ENCODE peak calls at places on chromosomes 2 and 18, in ten cellular contexts. X is HCT116; A is esophagus squamous epithelium; M is A549; R is CD8-positive, alpha-beta memory T cell; F is IMR-90; N is mucosa of descending colon; B is trophoblast cell; W is BE2C; P is effector memory CD4-positive, alpha-beta T cell. U is an unnamed sample. For H3K9me3, the result is how much of the 10 kb centered on the place peaks cover.

GRCh38 chr2:200839513-200839912 is 24.9 kb downstream of the CLK1 start:
- DNase-seq in A (no peak), R (no peak), P (no peak), F (no peak), M (no peak), W (no peak), B (peak), X (no peak), N (no peak), U (no peak)

GRCh38 chr2:219001577-219002394 is 8.6 kb upstream of the CRYBA2 start:
- DNase-seq in M (no peak), A (no peak), N (peak), X (peak), P (no peak), B (peak), R (no peak), F (no peak), W (peak), U (peak)

GRCh38 chr2:25618676-25619075 is 54.7 kb downstream of the DTNB start:
- DNase-seq in A (no peak), W (no peak), P (no peak), M (peak), B (peak), N (no peak), X (peak), R (no peak), F (peak), U (no peak)

GRCh38 chr2:218896501-218897393 is 16.1 kb downstream of the WNT10A start:
- DNase-seq in N (peak), W (peak), R (peak), P (peak), B (peak), X (no peak), M (peak), A (no peak), F (peak), U (no peak)

GRCh38 chr2:162196611-162197010 is 44.6 kb upstream of the GCG start:
- DNase-seq in F (peak), A (no peak), X (no peak), M (no peak), W (no peak), R (no peak), P (no peak), B (peak), N (no peak), U (no peak)

GRCh38 chr2:112708968-112709367 is 11.9 kb upstream of the NT5DC4 start:
- DNase-seq in P (no peak), F (no peak), X (no peak), B (no peak), W (no peak), A (no peak), R (no peak), M (no peak), N (no peak), U (no peak)

GRCh38 chr2:15367715-15368114 is 193.4 kb downstream of the NBAS start:
- DNase-seq in A (no peak), N (no peak), M (no peak), B (no peak), R (no peak), X (no peak), W (no peak), P (no peak), F (no peak), U (no peak)

GRCh38 chr2:174544156-174544555 is 53.4 kb downstream of the WIPF1 start:
- DNase-seq in W (no peak), P (no peak), A (no peak), M (no peak), R (no peak), X (no peak), F (no peak), N (no peak), B (no peak), U (no peak)

GRCh38 chr2:232435805-232436204 is 20.1 kb upstream of the ALPI start:
- DNase-seq in B (no peak), M (no peak), R (no peak), P (no peak), N (no peak), A (no peak), W (no peak), F (no peak), X (no peak), U (peak)

GRCh38 chr18:72762505-72763122 is 105.2 kb downstream of the NETO1 start:
- DNase-seq in W (no peak), X (peak), A (no peak), F (peak), M (peak), N (no peak), B (no peak), P (no peak), R (no peak), U (no peak)

GRCh38 chr2:26697425-26697824 is 4.9 kb downstream of the KCNK3 start:
- DNase-seq in X (no peak), N (no peak), F (no peak), M (no peak), B (no peak), A (no peak), R (no peak), P (no peak), W (no peak), U (no peak)

GRCh38 chr2:73762571-73762970 is 17.3 kb downstream of the DUSP11 start:
- DNase-seq in M (no peak), N (no peak), X (no peak), P (no peak), A (no peak), R (no peak), B (no peak), W (no peak), F (no peak), U (no peak)

GRCh38 chr18:56575819-56576663 is 62.4 kb downstream of the TXNL1 start:
- DNase-seq in M (peak), N (no peak), W (peak), B (peak), X (peak), A (no peak), F (peak), R (no peak), P (no peak), U (no peak)

GRCh38 chr2:234620018-234620417 is 123.1 kb upstream of the ARL4C start:
- DNase-seq in F (no peak), W (no peak), A (no peak), B (no peak), P (no peak), M (no peak), X (no peak), R (no peak), N (no peak), U (no peak)

GRCh38 chr18:31658670-31659573 is 25.5 kb downstream of the B4GALT6 start:
- DNase-seq in B (peak), W (no peak), P (no peak), X (no peak), F (no peak), A (no peak), R (no peak), N (no peak), M (no peak), U (no peak)

GRCh38 chr2:22855761-22856184 is 529.2 kb upstream of the KLHL29 start:
- DNase-seq in X (no peak), R (no peak), F (no peak), P (no peak), A (no peak), W (peak), N (no peak), B (no peak), M (no peak), U (no peak)

GRCh38 chr2:233700028-233700635 is 7.4 kb downstream of the UGT1A6 start:
- DNase-seq in B (peak), P (no peak), F (peak), W (no peak), A (no peak), M (peak), X (no peak), N (no peak), R (no peak), U (no peak)

GRCh38 chr2:215503381-215503780 is 67.5 kb upstream of the FN1 start:
- DNase-seq in B (no peak), A (no peak), N (no peak), R (no peak), M (no peak), X (no peak), W (no peak), P (no peak), F (no peak), U (no peak)

GRCh38 chr2:197883354-197884032 is 79.1 kb downstream of the PLCL1 start:
- DNase-seq in A (no peak), F (peak), M (no peak), X (no peak), B (no peak), P (no peak), R (no peak), N (no peak), W (no peak), U (no peak)

GRCh38 chr2:165587335-165587938 is 117.9 kb downstream of the CSRNP3 start:
- DNase-seq in W (no peak), M (no peak), F (no peak), R (no peak), B (no peak), N (no peak), A (no peak), P (no peak), X (no peak), U (no peak)

GRCh38 chr2:232276739-232277313 is 101.7 kb upstream of the ALPP start:
- DNase-seq in B (no peak), F (no peak), N (no peak), W (no peak), P (no peak), A (no peak), X (no peak), M (no peak), R (no peak), U (no peak)

GRCh38 chr2:37857485-37858196 is 67.4 kb upstream of the RMDN2 start:
- DNase-seq in R (no peak), X (no peak), A (no peak), W (no peak), M (no peak), F (peak), N (no peak), B (no peak), P (no peak), U (no peak)

GRCh38 chr18:42839408-42839807 is 276.1 kb downstream of the RIT2 start:
- DNase-seq in F (no peak), P (no peak), M (no peak), X (no peak), N (no peak), W (no peak), R (no peak), A (no peak), B (no peak), U (no peak)

DNA sequence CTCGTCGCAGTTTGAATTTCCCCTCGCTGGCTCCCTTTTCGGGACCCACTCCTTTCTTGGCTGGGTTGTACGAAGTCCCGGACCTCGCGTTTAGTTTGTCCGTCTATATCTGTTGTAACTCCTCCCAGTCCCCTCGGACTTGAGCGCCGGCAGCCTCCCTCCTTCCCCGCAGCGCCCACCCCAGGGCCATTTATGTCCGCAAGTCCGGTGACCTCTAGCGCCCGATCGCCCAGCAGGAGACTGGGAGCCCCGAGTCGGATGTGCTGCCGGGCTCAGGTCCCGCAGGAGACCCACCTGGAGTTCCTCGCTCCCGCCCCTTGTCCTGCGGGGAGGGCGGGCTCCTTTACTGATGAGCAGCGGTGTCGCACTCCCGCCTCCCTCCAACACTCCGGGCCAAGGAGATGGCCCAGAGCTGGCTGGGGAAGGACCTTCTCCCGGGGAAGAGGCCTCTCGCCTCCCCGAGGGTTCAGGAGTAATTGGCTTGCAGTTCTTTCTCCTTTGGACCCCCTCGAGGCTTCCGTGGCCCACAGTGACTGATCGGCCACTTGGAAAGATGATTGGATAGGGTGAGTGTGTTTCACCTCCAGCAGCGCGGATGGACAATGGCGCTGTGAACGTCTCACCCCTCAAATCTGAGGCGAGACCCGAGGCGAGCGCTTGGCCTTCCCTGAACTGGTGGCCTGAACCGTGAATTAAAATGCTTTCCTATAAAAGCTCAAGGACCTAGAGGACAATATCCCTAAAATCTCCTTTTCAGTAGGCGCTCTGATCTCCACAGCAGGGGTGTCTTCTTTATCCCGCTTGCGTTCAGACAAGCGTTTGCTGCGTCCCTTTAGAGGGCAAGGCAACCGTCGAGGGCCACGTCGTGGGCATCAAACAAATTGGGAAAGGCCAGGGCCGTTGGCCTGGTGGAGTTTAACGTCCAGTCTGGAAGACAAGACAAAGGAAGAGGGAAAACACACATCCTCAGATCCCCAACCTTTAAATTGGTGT is 978 bp upstream of the RAX start:
- DNase-seq in M (no peak), X (no peak), W (no peak), N (peak), P (no peak), F (no peak), A (no peak), B (no peak), R (no peak), U (no peak)
- H3K9me3 ChIP-seq in M (under half), X (under half), W (under half), N (under half), P (under half), F (under half), A (under half), B (under half), R (under half), U (under half)

GRCh38 chr2:82084679-82085392 is 1780.3 kb upstream of the LRRTM1 start:
- DNase-seq in W (no peak), X (no peak), B (no peak), A (no peak), F (no peak), R (no peak), P (no peak), N (no peak), M (no peak), U (no peak)
- H3K9me3 ChIP-seq in W (under half), X (under half), B (under half), A (under half), F (under half), R (under half), P (under half), N (under half), M (under half), U (under half)

DNA sequence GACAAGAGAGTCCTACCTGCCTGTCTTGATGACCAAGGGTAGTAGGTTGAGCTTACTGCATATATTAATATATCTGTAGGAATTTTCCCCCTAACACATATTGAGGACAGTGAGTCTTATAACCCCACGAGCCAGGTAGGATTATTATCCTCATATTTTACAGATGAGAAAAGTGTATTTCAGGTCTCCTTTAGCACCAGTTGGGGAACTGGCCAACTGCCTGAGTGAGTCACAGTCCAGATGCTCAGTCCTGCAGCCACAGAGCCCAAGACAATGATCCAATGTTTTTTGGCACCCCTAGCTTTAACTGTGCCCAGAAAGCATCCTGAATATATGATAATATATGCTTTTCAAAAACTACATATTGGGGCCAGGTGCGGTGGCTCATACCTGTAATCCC is 30.8 kb upstream of the GLS start:
- DNase-seq in A (no peak), N (no peak), P (no peak), F (peak), X (no peak), W (no peak), B (no peak), M (no peak), R (no peak), U (no peak)
- H3K9me3 ChIP-seq in A (under half), N (under half), P (under half), F (under half), X (under half), W (under half), B (under half), M (under half), R (under half), U (under half)

GRCh38 chr2:95525294-95526035 is 40.9 kb upstream of the TRIM43B start:
- DNase-seq in R (no peak), W (no peak), M (no peak), X (no peak), P (no peak), A (no peak), F (no peak), N (peak), B (no peak), U (peak)

GRCh38 chr2:95526360-95527341 is 42.1 kb upstream of the TRIM43B start:
- DNase-seq in P (no peak), F (peak), W (no peak), X (peak), N (peak), A (no peak), B (peak), M (peak), R (peak), U (peak)

DNA sequence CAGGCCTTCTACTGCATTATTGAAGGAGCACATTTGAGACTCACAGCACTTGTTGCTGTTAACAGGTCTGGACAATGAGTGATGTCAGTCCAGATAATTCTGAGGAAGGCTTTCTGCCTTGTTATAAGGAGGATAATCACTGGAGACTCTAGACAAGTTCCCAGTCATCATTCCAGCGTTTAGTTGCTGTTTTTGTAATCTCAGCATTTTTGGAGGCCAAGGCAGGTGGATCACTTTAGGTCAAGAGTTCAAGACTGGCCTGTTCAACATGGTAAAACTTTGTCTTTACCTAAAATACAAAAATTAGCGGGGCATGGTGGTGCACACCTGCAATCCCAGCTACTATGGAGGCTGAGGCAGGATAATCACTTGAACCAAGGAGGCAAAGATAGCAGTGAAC is 39.6 kb upstream of the TRIM43B start:
- DNase-seq in F (no peak), N (no peak), P (no peak), R (no peak), B (no peak), A (no peak), M (no peak), W (no peak), X (no peak), U (no peak)
- H3K9me3 ChIP-seq in F (under half), N (under half), P (under half), R (under half), B (under half), A (under half), M (under half), W (under half), X (under half), U (under half)

DNA sequence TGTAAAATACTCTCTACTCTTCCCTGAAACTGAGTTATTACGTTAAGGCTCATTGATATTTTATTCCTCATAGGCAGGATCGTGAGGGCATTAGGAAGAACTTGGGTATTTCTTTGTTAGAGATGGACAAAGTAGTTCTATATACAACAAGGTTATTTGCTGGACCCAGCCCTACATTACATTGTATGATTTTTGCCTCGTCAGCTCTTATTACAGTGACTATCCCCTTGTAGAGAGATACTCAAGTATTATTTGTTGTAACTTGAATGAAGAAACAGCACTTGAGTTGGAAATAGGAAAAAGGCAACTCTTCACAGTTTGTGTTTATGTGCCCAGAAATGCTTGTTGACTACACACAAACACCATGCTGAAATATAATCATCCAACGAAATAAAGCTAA is 947.5 kb downstream of the DPP10 start:
- DNase-seq in P (no peak), N (no peak), W (no peak), F (no peak), X (no peak), M (no peak), A (no peak), B (no peak), R (no peak), U (no peak)
- H3K9me3 ChIP-seq in P (under half), N (under half), W (under half), F (under half), X (under half), M (under half), A (under half), B (under half), R (under half), U (under half)

GRCh38 chr18:35837922-35838496 is 134.5 kb upstream of the RMP24 start:
- DNase-seq in M (no peak), P (no peak), R (no peak), B (no peak), W (no peak), X (no peak), F (no peak), N (no peak), A (no peak), U (no peak)

GRCh38 chr18:35835838-35836237 is 136.6 kb upstream of the RMP24 start:
- DNase-seq in W (no peak), B (no peak), F (no peak), X (no peak), P (no peak), M (no peak), N (no peak), R (no peak), A (no peak), U (no peak)

GRCh38 chr18:35841283-35841682 is 131.2 kb upstream of the RMP24 start:
- DNase-seq in B (no peak), P (no peak), F (no peak), X (no peak), M (no peak), W (no peak), N (no peak), R (no peak), A (no peak), U (no peak)

GRCh38 chr18:35835366-35835765 is 137.1 kb upstream of the RMP24 start:
- DNase-seq in W (no peak), R (no peak), F (no peak), A (no peak), N (no peak), M (no peak), P (no peak), B (peak), X (no peak), U (no peak)

DNA sequence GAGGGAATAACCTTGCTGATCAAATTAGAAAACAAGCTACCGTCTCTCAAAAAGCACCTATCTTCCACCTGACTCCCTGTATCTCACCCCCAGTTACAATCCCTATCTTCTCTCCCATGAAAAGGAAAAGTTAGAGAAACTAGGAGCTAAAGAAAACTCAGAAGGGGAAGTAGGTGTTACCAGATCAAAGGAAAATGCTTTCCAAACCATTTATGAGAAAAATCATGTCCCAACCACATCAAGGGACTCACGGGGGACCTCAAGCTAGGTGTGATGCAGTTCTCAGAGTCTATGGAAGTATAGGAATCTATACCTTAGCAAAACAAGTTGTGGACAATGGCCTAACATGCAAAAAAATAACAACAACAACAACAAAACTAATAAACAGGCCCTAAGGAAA is 135.5 kb upstream of the RMP24 start:
- DNase-seq in B (no peak), N (no peak), R (no peak), A (no peak), X (no peak), F (no peak), P (no peak), M (no peak), W (no peak), U (no peak)
- H3K9me3 ChIP-seq in B (under half), N (under half), R (under half), A (under half), X (under half), F (under half), P (under half), M (under half), W (under half), U (under half)

GRCh38 chr2:238520359-238520886 is 93.7 kb downstream of the ASB1 start:
- DNase-seq in W (no peak), F (no peak), P (no peak), R (no peak), N (no peak), M (no peak), X (no peak), A (no peak), B (no peak), U (no peak)
- H3K9me3 ChIP-seq in W (under half), F (under half), P (under half), R (under half), N (under half), M (under half), X (under half), A (under half), B (under half), U (under half)